ENCODE peak calls at places on chromosome 3, in five cellular contexts. One of them, this sample, is unnamed.

GRCh38 chr3:124526601-124527000 is 203.7 kb upstream of the UMPS start:
- DNase-seq in SK-N-SH: no peak
- DNase-seq in heart right ventricle: no peak
- DNase-seq in CD4-positive, alpha-beta memory T cell: no peak
- DNase-seq in neural progenitor cell: no peak
- DNase-seq in this sample: no peak

GRCh38 chr3:62184559-62184958 is 188.8 kb downstream of the FEZF2 start:
- DNase-seq in SK-N-SH: no peak
- DNase-seq in heart right ventricle: no peak
- DNase-seq in CD4-positive, alpha-beta memory T cell: no peak
- DNase-seq in neural progenitor cell: no peak
- DNase-seq in this sample: no peak

GRCh38 chr3:42377681-42378080 is 32.7 kb downstream of the LYZL4 start:
- DNase-seq in SK-N-SH: no peak
- DNase-seq in heart right ventricle: no peak
- DNase-seq in CD4-positive, alpha-beta memory T cell: no peak
- DNase-seq in neural progenitor cell: no peak
- DNase-seq in this sample: no peak

GRCh38 chr3:178930116-178930515 is 141.5 kb downstream of the ZMAT3 start:
- DNase-seq in SK-N-SH: no peak
- DNase-seq in heart right ventricle: no peak
- DNase-seq in CD4-positive, alpha-beta memory T cell: no peak
- DNase-seq in neural progenitor cell: no peak
- DNase-seq in this sample: no peak

GRCh38 chr3:179108091-179108490 is 36.5 kb upstream of the ZMAT3 start:
- DNase-seq in SK-N-SH: no peak
- DNase-seq in heart right ventricle: no peak
- DNase-seq in CD4-positive, alpha-beta memory T cell: no peak
- DNase-seq in neural progenitor cell: no peak
- DNase-seq in this sample: no peak

GRCh38 chr3:184968115-184968514 is 156.1 kb downstream of the VPS8 start:
- DNase-seq in SK-N-SH: no peak
- DNase-seq in heart right ventricle: no peak
- DNase-seq in CD4-positive, alpha-beta memory T cell: no peak
- DNase-seq in neural progenitor cell: no peak
- DNase-seq in this sample: no peak

GRCh38 chr3:52055537-52056351 is 627 bp downstream of the DUSP7 start:
- DNase-seq in SK-N-SH: peak; percentile 72
- DNase-seq in heart right ventricle: peak; percentile 57
- DNase-seq in CD4-positive, alpha-beta memory T cell: peak; percentile 41
- DNase-seq in neural progenitor cell: peak; percentile 91
- DNase-seq in this sample: peak; percentile 85

GRCh38 chr3:122508135-122508914 is 6.4 kb downstream of the KPNA1 start:
- DNase-seq in SK-N-SH: no peak
- DNase-seq in heart right ventricle: no peak
- DNase-seq in CD4-positive, alpha-beta memory T cell: no peak
- DNase-seq in neural progenitor cell: no peak
- DNase-seq in this sample: no peak

GRCh38 chr3:36907911-36908646 is 36.8 kb downstream of the TRANK1 start:
- DNase-seq in SK-N-SH: no peak
- DNase-seq in heart right ventricle: peak; percentile 33
- DNase-seq in CD4-positive, alpha-beta memory T cell: peak; percentile 66
- DNase-seq in neural progenitor cell: no peak
- DNase-seq in this sample: peak; percentile 43

GRCh38 chr3:10510086-10510742 is 4.8 kb upstream of the ATP2B2 start:
- DNase-seq in SK-N-SH: no peak
- DNase-seq in heart right ventricle: no peak
- DNase-seq in CD4-positive, alpha-beta memory T cell: no peak
- DNase-seq in neural progenitor cell: no peak
- DNase-seq in this sample: no peak

GRCh38 chr3:100992086-100993033 is 861 bp downstream of the ABI3BP start:
- DNase-seq in SK-N-SH: no peak
- DNase-seq in heart right ventricle: no peak
- DNase-seq in CD4-positive, alpha-beta memory T cell: no peak
- DNase-seq in neural progenitor cell: no peak
- DNase-seq in this sample: no peak

GRCh38 chr3:197031315-197032285 is 2.0 kb upstream of the MELTF start:
- DNase-seq in SK-N-SH: no peak
- DNase-seq in heart right ventricle: peak; percentile 51
- DNase-seq in CD4-positive, alpha-beta memory T cell: no peak
- DNase-seq in neural progenitor cell: no peak
- DNase-seq in this sample: peak; percentile 76

GRCh38 chr3:47128110-47128509 is 35.8 kb downstream of the SETD2 start:
- DNase-seq in SK-N-SH: no peak
- DNase-seq in heart right ventricle: no peak
- DNase-seq in CD4-positive, alpha-beta memory T cell: no peak
- DNase-seq in neural progenitor cell: no peak
- DNase-seq in this sample: no peak

GRCh38 chr3:56137406-56137805 is 330.9 kb downstream of the ERC2 start:
- DNase-seq in SK-N-SH: no peak
- DNase-seq in heart right ventricle: no peak
- DNase-seq in CD4-positive, alpha-beta memory T cell: no peak
- DNase-seq in neural progenitor cell: no peak
- DNase-seq in this sample: no peak

GRCh38 chr3:191809326-191809949 is 348.5 kb downstream of the PYDC2 start:
- DNase-seq in SK-N-SH: no peak
- DNase-seq in heart right ventricle: no peak
- DNase-seq in CD4-positive, alpha-beta memory T cell: no peak
- DNase-seq in neural progenitor cell: peak; percentile 4
- DNase-seq in this sample: peak; percentile 56

GRCh38 chr3:17044844-17045243 is 160.1 kb downstream of the PLCL2 start:
- DNase-seq in SK-N-SH: no peak
- DNase-seq in heart right ventricle: no peak
- DNase-seq in CD4-positive, alpha-beta memory T cell: no peak
- DNase-seq in neural progenitor cell: no peak
- DNase-seq in this sample: no peak

GRCh38 chr3:52925405-52926313 is 28.3 kb upstream of the STIMATE start:
- DNase-seq in SK-N-SH: peak; percentile 64
- DNase-seq in heart right ventricle: no peak
- DNase-seq in CD4-positive, alpha-beta memory T cell: no peak
- DNase-seq in neural progenitor cell: no peak
- DNase-seq in this sample: no peak

GRCh38 chr3:139231555-139232281 is 112.1 kb upstream of the MRPS22 start:
- DNase-seq in SK-N-SH: no peak
- DNase-seq in heart right ventricle: no peak
- DNase-seq in CD4-positive, alpha-beta memory T cell: no peak
- DNase-seq in neural progenitor cell: no peak
- DNase-seq in this sample: no peak

DNA sequence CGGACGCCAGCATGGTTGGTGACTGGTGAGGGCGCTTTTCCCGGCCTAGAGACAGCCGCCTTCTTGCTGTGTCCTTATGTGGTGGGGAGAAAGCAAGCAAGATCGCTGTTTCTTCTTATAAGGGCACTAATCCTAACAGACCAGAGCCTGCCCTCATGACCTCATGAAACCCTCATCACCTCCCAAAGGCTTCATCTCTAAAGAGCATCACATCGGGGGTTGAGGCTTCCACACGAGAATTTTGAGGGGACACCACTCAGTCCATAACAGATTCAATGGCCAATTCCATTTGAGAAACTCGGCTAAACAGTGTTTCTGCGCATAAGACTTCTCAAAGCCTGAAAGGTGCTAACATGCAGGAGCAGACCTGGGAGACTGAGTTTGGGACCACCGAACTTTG is 54.0 kb downstream of the VGLL4 start:
- DNase-seq in SK-N-SH: no peak
- DNase-seq in heart right ventricle: no peak
- DNase-seq in CD4-positive, alpha-beta memory T cell: no peak
- DNase-seq in neural progenitor cell: no peak
- DNase-seq in this sample: peak; percentile 32
- H3K4me1 ChIP-seq in SK-N-SH: peaks cover 41% of the 10 kb centered on the region
- H3K4me1 ChIP-seq in heart right ventricle: peaks cover 88% of the 10 kb centered on the region
- H3K4me1 ChIP-seq in CD4-positive, alpha-beta memory T cell: peaks cover 6% of the 10 kb centered on the region
- H3K4me1 ChIP-seq in neural progenitor cell: peaks cover 63% of the 10 kb centered on the region
- H3K4me1 ChIP-seq in this sample: peaks cover 39% of the 10 kb centered on the region

GRCh38 chr3:12935023-12935860 is 93.9 kb upstream of the RPL32 start:
- DNase-seq in SK-N-SH: no peak
- DNase-seq in heart right ventricle: no peak
- DNase-seq in CD4-positive, alpha-beta memory T cell: no peak
- DNase-seq in neural progenitor cell: no peak
- DNase-seq in this sample: no peak
- H3K4me1 ChIP-seq in SK-N-SH: peaks cover 55% of the 10 kb centered on the region
- H3K4me1 ChIP-seq in heart right ventricle: peaks cover 98% of the 10 kb centered on the region
- H3K4me1 ChIP-seq in CD4-positive, alpha-beta memory T cell: peaks cover 25% of the 10 kb centered on the region
- H3K4me1 ChIP-seq in neural progenitor cell: no peaks in the 10 kb centered on the region
- H3K4me1 ChIP-seq in this sample: no peaks in the 10 kb centered on the region

DNA sequence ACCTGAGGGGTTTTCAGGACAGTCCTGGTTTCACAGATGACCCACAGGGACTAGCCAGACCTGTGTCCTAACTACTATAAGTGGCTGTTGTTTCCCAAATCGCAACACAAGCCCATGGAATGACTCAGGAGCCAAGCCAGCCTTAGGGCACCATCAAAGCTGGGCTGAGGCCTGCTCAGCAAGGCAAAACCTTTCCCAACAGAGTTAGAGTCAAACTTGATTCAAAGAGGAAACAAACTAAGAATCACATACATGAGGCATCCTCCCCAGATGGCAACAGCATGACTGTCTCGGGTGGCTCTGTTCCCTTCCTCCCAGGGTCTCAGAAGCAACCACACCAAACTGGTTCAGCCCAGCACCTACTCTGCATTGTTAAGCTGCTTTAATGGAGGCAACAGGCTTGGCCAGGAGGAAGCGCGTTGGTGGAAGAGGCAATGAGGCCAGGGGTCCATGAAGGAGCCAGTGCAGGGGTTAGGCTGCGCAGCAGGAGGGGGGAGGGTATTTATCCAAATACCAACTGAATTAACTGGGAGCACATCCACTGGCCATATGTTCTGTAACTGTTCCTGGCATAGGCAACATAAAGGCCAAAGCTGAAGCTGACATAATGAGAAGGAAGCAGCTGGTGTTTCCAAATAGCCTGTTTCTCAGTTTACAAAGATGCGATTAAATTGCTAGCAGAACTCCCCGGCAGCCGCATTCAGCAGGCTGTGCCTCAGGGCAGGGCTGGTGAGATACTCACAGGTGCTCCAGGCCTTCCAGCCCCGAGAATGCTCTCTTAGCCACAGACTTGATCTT is 102.4 kb downstream of the LRIG1 start:
- DNase-seq in SK-N-SH: no peak
- DNase-seq in heart right ventricle: no peak
- DNase-seq in CD4-positive, alpha-beta memory T cell: no peak
- DNase-seq in neural progenitor cell: no peak
- DNase-seq in this sample: peak; percentile 10
- H3K4me1 ChIP-seq in SK-N-SH: peaks cover 13% of the 10 kb centered on the region
- H3K4me1 ChIP-seq in heart right ventricle: peaks cover 37% of the 10 kb centered on the region
- H3K4me1 ChIP-seq in CD4-positive, alpha-beta memory T cell: peaks cover 18% of the 10 kb centered on the region
- H3K4me1 ChIP-seq in neural progenitor cell: peaks cover 28% of the 10 kb centered on the region
- H3K4me1 ChIP-seq in this sample: no peaks in the 10 kb centered on the region

GRCh38 chr3:29334652-29335189 is 53.9 kb downstream of the RBMS3 start:
- DNase-seq in SK-N-SH: no peak
- DNase-seq in heart right ventricle: no peak
- DNase-seq in CD4-positive, alpha-beta memory T cell: no peak
- DNase-seq in neural progenitor cell: no peak
- DNase-seq in this sample: no peak
- H3K4me1 ChIP-seq in SK-N-SH: peaks cover 89% of the 10 kb centered on the region
- H3K4me1 ChIP-seq in heart right ventricle: peaks cover 93% of the 10 kb centered on the region
- H3K4me1 ChIP-seq in CD4-positive, alpha-beta memory T cell: no peaks in the 10 kb centered on the region
- H3K4me1 ChIP-seq in neural progenitor cell: peaks cover 5% of the 10 kb centered on the region
- H3K4me1 ChIP-seq in this sample: peaks cover 3% of the 10 kb centered on the region

GRCh38 chr3:25495304-25495703 is 67.2 kb downstream of the RARB start:
- DNase-seq in SK-N-SH: peak; percentile 54
- DNase-seq in heart right ventricle: no peak
- DNase-seq in CD4-positive, alpha-beta memory T cell: no peak
- DNase-seq in neural progenitor cell: no peak
- DNase-seq in this sample: no peak

GRCh38 chr3:25495726-25496125 is 67.7 kb downstream of the RARB start:
- DNase-seq in SK-N-SH: no peak
- DNase-seq in heart right ventricle: no peak
- DNase-seq in CD4-positive, alpha-beta memory T cell: no peak
- DNase-seq in neural progenitor cell: no peak
- DNase-seq in this sample: no peak

GRCh38 chr3:25493786-25494185 is 65.7 kb downstream of the RARB start:
- DNase-seq in SK-N-SH: no peak
- DNase-seq in heart right ventricle: no peak
- DNase-seq in CD4-positive, alpha-beta memory T cell: no peak
- DNase-seq in neural progenitor cell: no peak
- DNase-seq in this sample: no peak

GRCh38 chr3:25493246-25493645 is 65.2 kb downstream of the RARB start:
- DNase-seq in SK-N-SH: no peak
- DNase-seq in heart right ventricle: no peak
- DNase-seq in CD4-positive, alpha-beta memory T cell: no peak
- DNase-seq in neural progenitor cell: no peak
- DNase-seq in this sample: no peak

DNA sequence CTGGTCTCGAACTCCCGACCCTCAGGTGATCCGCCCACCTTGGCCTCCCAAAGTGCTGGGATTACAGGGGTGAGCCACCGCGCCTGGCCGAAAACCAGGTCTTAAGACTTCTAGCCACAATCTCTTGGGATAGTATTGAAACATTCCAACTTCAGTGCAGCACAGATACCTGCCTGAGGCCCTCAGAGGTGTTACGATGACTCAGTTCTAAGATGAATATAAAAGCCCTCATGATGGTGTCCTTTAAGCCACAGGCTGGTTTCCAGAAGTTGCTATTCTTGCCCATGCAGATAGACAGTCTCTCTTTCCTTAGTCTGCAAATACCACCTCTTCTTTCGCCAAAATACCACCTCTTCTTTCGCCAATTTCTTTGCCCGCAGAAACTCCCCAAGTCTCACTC is 69.0 kb downstream of the RARB start:
- DNase-seq in SK-N-SH: no peak
- DNase-seq in heart right ventricle: no peak
- DNase-seq in CD4-positive, alpha-beta memory T cell: no peak
- DNase-seq in neural progenitor cell: no peak
- DNase-seq in this sample: no peak
- H3K4me1 ChIP-seq in SK-N-SH: peaks cover 12% of the 10 kb centered on the region
- H3K4me1 ChIP-seq in heart right ventricle: peaks cover 34% of the 10 kb centered on the region
- H3K4me1 ChIP-seq in CD4-positive, alpha-beta memory T cell: no peaks in the 10 kb centered on the region
- H3K4me1 ChIP-seq in neural progenitor cell: peaks cover 3% of the 10 kb centered on the region
- H3K4me1 ChIP-seq in this sample: no peaks in the 10 kb centered on the region

GRCh38 chr3:15102256-15102655 is 3.3 kb upstream of the RBSN start:
- DNase-seq in SK-N-SH: no peak
- DNase-seq in heart right ventricle: peak; percentile 81
- DNase-seq in CD4-positive, alpha-beta memory T cell: no peak
- DNase-seq in neural progenitor cell: no peak
- DNase-seq in this sample: no peak

GRCh38 chr3:15107075-15107947 is 8.4 kb upstream of the RBSN start:
- DNase-seq in SK-N-SH: no peak
- DNase-seq in heart right ventricle: no peak
- DNase-seq in CD4-positive, alpha-beta memory T cell: no peak
- DNase-seq in neural progenitor cell: no peak
- DNase-seq in this sample: peak; percentile 58

GRCh38 chr3:15098503-15099363 is at the start of gene RBSN:
- DNase-seq in SK-N-SH: peak; percentile 94
- DNase-seq in heart right ventricle: peak; percentile 95
- DNase-seq in CD4-positive, alpha-beta memory T cell: peak; percentile 96
- DNase-seq in neural progenitor cell: peak; percentile 98
- DNase-seq in this sample: peak; percentile 98

GRCh38 chr3:15099364-15100098 is 583 bp upstream of the RBSN start:
- DNase-seq in SK-N-SH: peak; percentile 47
- DNase-seq in heart right ventricle: no peak
- DNase-seq in CD4-positive, alpha-beta memory T cell: no peak
- DNase-seq in neural progenitor cell: peak; percentile 16
- DNase-seq in this sample: no peak

GRCh38 chr3:15102833-15103232 is 3.9 kb upstream of the RBSN start:
- DNase-seq in SK-N-SH: no peak
- DNase-seq in heart right ventricle: no peak
- DNase-seq in CD4-positive, alpha-beta memory T cell: no peak
- DNase-seq in neural progenitor cell: no peak
- DNase-seq in this sample: no peak
- H3K4me1 ChIP-seq in SK-N-SH: peaks cover 14% of the 10 kb centered on the region
- H3K4me1 ChIP-seq in heart right ventricle: peaks cover 31% of the 10 kb centered on the region
- H3K4me1 ChIP-seq in CD4-positive, alpha-beta memory T cell: peaks cover 13% of the 10 kb centered on the region
- H3K4me1 ChIP-seq in neural progenitor cell: peaks cover 2% of the 10 kb centered on the region
- H3K4me1 ChIP-seq in this sample: no peaks in the 10 kb centered on the region

This sample was measured in endodermal cell.